ENCODE peak calls at places on chromosome 14, in eight cellular contexts. G is chondrocyte, Q is neural crest cell, O is prostate gland, W is OCI-LY7, H is right atrium auricular region, L is AG04450, S is GM10248. F is an unnamed sample.
A peak's percentile ranks its signal among the peaks of the same experiment; 100 is the strongest.

GRCh38 chr14:51780741-51781140 is 79.7 kb upstream of the GNG2 start:
- DNase-seq in G (no peak), Q (no peak), O (no peak), W (no peak), H (no peak), L (no peak), S (no peak), F (no peak)

GRCh38 chr14:85402546-85403162 is 127.3 kb upstream of the FLRT2 start:
- DNase-seq in G (no peak), Q (no peak), O (no peak), W (no peak), H (no peak), L (no peak), S (no peak), F (no peak)

GRCh38 chr14:68680541-68681051 is 112.3 kb downstream of the ZFP36L1 start:
- DNase-seq in G (no peak), Q (no peak), O (no peak), W (no peak), H (no peak), L (no peak), S (no peak), F (no peak)

GRCh38 chr14:59829941-59830734 is 40.4 kb downstream of the RTN1 start:
- DNase-seq in G (no peak), Q (no peak), O (no peak), W (no peak), H (no peak), L (no peak), S (no peak), F (no peak)

GRCh38 chr14:60102389-60102788 is 10.7 kb downstream of the PCNX4 start:
- DNase-seq in G (no peak), Q (no peak), O (no peak), W (no peak), H (no peak), L (peak; percentile 57), S (no peak), F (no peak)

GRCh38 chr14:51862839-51863235 is 2.4 kb downstream of the GNG2 start:
- DNase-seq in G (no peak), Q (no peak), O (no peak), W (no peak), H (no peak), L (no peak), S (no peak), F (no peak)

GRCh38 chr14:54931598-54932340 is 29.1 kb upstream of the GCH1 start:
- DNase-seq in G (no peak), Q (no peak), O (no peak), W (no peak), H (no peak), L (no peak), S (no peak), F (no peak)

GRCh38 chr14:93010543-93011541 is 87.9 kb downstream of the CHGA start:
- DNase-seq in G (no peak), Q (no peak), O (no peak), W (no peak), H (peak; percentile 73), L (no peak), S (no peak), F (no peak)

GRCh38 chr14:54567634-54568561 is 970 bp downstream of the SAMD4A start:
- DNase-seq in G (no peak), Q (peak; percentile 46), O (peak; percentile 37), W (peak; percentile 36), H (no peak), L (no peak), S (peak; percentile 63), F (peak; percentile 73)

GRCh38 chr14:69303086-69303485 is 43.1 kb downstream of the GALNT16 start:
- DNase-seq in G (no peak), Q (no peak), O (no peak), W (no peak), H (no peak), L (no peak), S (no peak), F (no peak)

GRCh38 chr14:75734848-75735247 is 73.8 kb downstream of the TTLL5 start:
- DNase-seq in G (no peak), Q (no peak), O (no peak), W (no peak), H (no peak), L (no peak), S (no peak), F (no peak)

GRCh38 chr14:55743551-55743950 is 163.5 kb downstream of the KTN1 start:
- DNase-seq in G (no peak), Q (no peak), O (no peak), W (no peak), H (no peak), L (no peak), S (no peak), F (no peak)

GRCh38 chr14:38350102-38350501 is 94.2 kb upstream of the CLEC14A start:
- DNase-seq in G (no peak), Q (no peak), O (no peak), W (no peak), H (no peak), L (no peak), S (no peak), F (no peak)

DNA sequence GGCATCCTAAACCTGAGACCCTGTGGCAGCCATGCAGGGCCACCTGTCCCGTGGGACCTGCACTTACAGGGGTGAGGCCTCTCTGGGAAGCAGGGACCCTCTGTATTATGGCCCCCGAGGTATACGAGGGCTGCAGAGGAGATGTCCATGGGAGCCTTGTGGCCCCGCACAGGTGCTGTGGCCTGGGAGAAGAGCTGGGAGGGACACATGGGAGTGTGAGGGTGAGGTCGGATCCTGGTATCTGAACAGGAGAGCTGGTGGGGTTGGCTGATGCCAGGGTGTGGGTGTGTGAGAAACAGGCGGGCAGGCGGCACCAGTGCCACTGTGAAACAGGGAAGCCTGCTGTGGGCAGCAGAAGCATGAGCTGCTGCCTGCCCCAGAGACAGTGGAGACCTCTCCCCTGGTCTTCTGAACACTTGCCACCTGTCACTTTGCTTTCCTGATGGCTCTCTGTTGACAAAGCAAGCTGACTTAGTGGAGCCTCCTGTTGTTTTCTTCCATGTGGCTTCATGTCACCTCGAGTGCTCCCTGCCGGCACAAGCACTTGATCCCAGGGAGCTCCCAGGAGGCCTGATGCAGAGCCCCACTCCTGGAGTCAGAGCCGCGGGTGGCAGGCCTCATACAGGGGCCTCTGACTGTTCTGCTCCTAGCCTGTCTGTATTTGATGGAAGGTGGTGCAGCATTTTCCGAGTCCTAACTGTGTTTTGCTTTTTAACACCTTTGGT is 19.8 kb upstream of the AMN start:
- DNase-seq in G (peak; percentile 69), Q (no peak), O (no peak), W (no peak), H (no peak), L (no peak), S (no peak), F (peak; percentile 26)
- TF ChIP-seq CTCF in G (no peak), Q (no peak), O (no peak), W (no peak), H (no peak), L (no peak), S (no peak), F (no peak)

GRCh38 chr14:90274019-90274418 is 17.7 kb downstream of the PSMC1 start:
- DNase-seq in G (no peak), Q (no peak), O (no peak), W (no peak), H (peak; percentile 51), L (no peak), S (no peak), F (no peak)
- TF ChIP-seq CTCF in G (no peak), Q (no peak), O (no peak), W (peak; percentile 35), H (no peak), L (no peak), S (no peak), F (no peak)

GRCh38 chr14:36522347-36522971 is 2.4 kb upstream of the NKX2-1 start:
- DNase-seq in G (no peak), Q (peak; percentile 9), O (no peak), W (no peak), H (no peak), L (no peak), S (peak; percentile 19), F (peak; percentile 18)

GRCh38 chr14:36521598-36522345 is 1.7 kb upstream of the NKX2-1 start:
- DNase-seq in G (no peak), Q (no peak), O (no peak), W (no peak), H (no peak), L (no peak), S (peak; percentile 10), F (peak; percentile 30)

GRCh38 chr14:36519431-36520321 is at the start of gene NKX2-1:
- DNase-seq in G (no peak), Q (peak; percentile 7), O (no peak), W (no peak), H (no peak), L (no peak), S (peak; percentile 24), F (peak; percentile 40)

GRCh38 chr14:36518586-36519430 is 1.2 kb downstream of the NKX2-1 start:
- DNase-seq in G (no peak), Q (no peak), O (no peak), W (no peak), H (no peak), L (no peak), S (peak; percentile 18), F (peak; percentile 19)

DNA sequence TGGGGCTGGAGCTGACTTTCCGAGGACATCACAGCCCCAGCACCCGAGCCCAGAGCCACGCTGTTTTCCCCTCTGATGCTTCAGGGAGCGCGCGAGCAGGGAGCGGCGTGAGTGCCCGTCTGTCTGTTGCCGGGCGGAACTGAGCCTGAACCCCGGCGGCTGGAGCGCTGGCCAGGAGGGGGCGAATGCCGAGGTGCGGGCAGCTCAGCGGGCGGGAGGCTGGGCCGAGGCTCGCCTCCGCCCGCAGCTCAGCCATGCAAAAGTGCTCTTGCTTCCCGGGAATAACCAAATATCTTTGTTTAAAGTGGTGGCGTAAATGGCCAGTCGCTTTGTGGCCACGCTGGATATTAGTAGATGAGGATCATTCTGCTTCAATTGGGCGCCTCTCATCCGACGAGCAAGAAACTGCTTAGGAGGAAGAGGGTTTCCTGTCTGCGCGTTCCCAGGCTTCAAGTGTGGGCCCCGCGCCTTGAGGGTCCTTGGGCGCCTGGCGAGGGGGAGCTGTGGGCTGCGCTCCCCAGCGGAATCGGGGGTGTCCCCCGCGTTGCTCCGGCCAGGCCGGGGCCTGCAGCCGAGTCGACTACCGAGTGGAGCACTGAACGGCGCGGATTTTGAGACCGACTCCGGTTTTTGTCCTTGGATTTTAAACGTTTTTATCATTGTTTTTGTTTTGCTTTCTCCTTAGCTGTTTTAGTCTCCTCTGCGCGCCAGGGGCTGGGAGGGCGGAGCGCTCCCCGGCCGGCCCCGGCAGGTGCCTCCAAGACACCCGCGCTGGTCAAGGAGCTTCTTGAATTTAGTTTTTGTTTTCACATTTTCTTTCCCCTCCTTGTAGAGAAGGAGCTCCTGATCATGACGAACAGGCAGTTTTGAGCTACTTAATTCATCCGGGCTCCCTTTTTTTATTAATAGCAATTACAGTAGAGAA is 831 bp upstream of the NKX2-1 start:
- DNase-seq in G (no peak), Q (peak; percentile 55), O (no peak), W (no peak), H (no peak), L (no peak), S (peak; percentile 39), F (peak; percentile 56)
- TF ChIP-seq CTCF in G (peak; percentile 52), Q (peak; percentile 49), O (no peak), W (no peak), H (peak; percentile 24), L (no peak), S (no peak), F (no peak)

DNA sequence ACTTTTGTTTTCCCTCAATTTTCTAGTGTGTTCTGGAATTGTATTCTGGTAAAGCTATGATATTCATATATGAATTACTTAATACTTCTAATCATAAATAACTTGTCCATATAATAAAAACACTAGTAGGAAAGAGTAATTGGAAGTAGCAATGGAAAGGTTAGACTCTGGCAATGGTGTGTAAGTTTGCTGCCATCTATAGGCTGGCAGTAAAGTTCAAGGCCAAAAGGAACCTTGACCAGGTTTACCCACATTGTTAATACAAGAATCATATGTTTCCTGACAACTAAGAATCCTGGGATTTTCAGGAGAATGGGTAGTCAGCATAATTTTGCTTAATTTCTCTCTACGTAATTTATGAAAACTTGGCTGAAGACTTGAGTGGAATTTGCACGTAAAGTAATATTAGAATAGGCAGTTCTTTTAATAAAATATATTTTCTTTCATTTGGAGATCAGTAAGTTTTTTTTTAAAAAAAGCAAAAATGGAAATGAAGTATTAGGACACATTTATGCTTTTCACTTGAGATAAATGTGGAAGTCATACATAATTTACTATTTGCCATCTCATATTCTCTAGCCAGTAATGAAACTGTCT is 926.7 kb downstream of the GALC start:
- DNase-seq in G (no peak), Q (no peak), O (no peak), W (peak; percentile 59), H (no peak), L (no peak), S (no peak), F (no peak)
- TF ChIP-seq CTCF in G (peak; percentile 62), Q (peak; percentile 57), O (no peak), W (peak; percentile 93), H (no peak), L (peak; percentile 51), S (no peak), F (no peak)

F was measured in GM13976.